ENCODE peak calls at places on chromosomes 7 and 10, in six cellular contexts. B, X, P, J, H and Y are unnamed samples.
A peak's percentile ranks its signal among the peaks of the same experiment; 100 is the strongest.

GRCh38 chr7:42123716-42124115 is 113.3 kb downstream of the GLI3 start:
- DNase-seq in B (no peak), X (no peak), P (no peak), J (no peak), H (no peak), Y (no peak)

GRCh38 chr10:125689955-125690569 is 7.1 kb upstream of the TEX36 start:
- DNase-seq in B (no peak), X (no peak), P (no peak), J (no peak), H (no peak), Y (no peak)

GRCh38 chr10:97905276-97905675 is 55.6 kb downstream of the GOLGA7B start:
- DNase-seq in B (no peak), X (no peak), P (no peak), J (no peak), H (no peak), Y (no peak)

GRCh38 chr7:30458311-30458710 is 20.3 kb downstream of the NOD1 start:
- DNase-seq in B (no peak), X (no peak), P (no peak), J (no peak), H (no peak), Y (no peak)

GRCh38 chr10:127563718-127564553 is 14.8 kb downstream of the NPS start:
- DNase-seq in B (no peak), X (no peak), P (no peak), J (no peak), H (no peak), Y (no peak)

GRCh38 chr10:31838709-31839108 is 89.9 kb downstream of the ARHGAP12 start:
- DNase-seq in B (no peak), X (no peak), P (no peak), J (no peak), H (no peak), Y (no peak)

GRCh38 chr7:131765575-131765974 is 209.1 kb upstream of the PODXL start:
- DNase-seq in B (no peak), X (no peak), P (no peak), J (no peak), H (no peak), Y (no peak)

GRCh38 chr10:36349445-36350063 is 707.5 kb upstream of the FZD8 start:
- DNase-seq in B (no peak), X (peak; percentile 91), P (no peak), J (no peak), H (no peak), Y (peak; percentile 96)

GRCh38 chr7:102883098-102883860 is 29.5 kb upstream of the LRRC17 start:
- DNase-seq in B (no peak), X (peak; percentile 38), P (no peak), J (no peak), H (no peak), Y (peak; percentile 62)

GRCh38 chr7:30950197-30950596 is 13.6 kb upstream of the GHRHR start:
- DNase-seq in B (no peak), X (no peak), P (no peak), J (no peak), H (no peak), Y (no peak)

GRCh38 chr7:82678259-82678658 is 234.7 kb upstream of the CACNA2D1 start:
- DNase-seq in B (no peak), X (no peak), P (no peak), J (no peak), H (no peak), Y (no peak)

GRCh38 chr10:132376394-132376851 is 20.6 kb upstream of the PWWP2B start:
- DNase-seq in B (no peak), X (no peak), P (no peak), J (no peak), H (no peak), Y (no peak)

GRCh38 chr10:6918305-6918704 is 338.2 kb upstream of the PRKCQ start:
- DNase-seq in B (peak; percentile 63), X (no peak), P (peak; percentile 64), J (peak; percentile 22), H (peak; percentile 72), Y (no peak)

GRCh38 chr7:149638566-149639320 is 134.6 kb downstream of the ZNF467 start:
- DNase-seq in B (no peak), X (no peak), P (no peak), J (no peak), H (no peak), Y (no peak)

GRCh38 chr10:17802966-17803365 is 6.2 kb upstream of the MRC1 start:
- DNase-seq in B (no peak), X (no peak), P (no peak), J (no peak), H (no peak), Y (no peak)

GRCh38 chr7:1848013-1848640 is 178.1 kb downstream of the ELFN1 start:
- DNase-seq in B (no peak), X (no peak), P (no peak), J (no peak), H (no peak), Y (no peak)

GRCh38 chr7:120990468-120991118 is 2.1 kb downstream of the CPED1 start:
- DNase-seq in B (no peak), X (no peak), P (no peak), J (no peak), H (no peak), Y (no peak)

GRCh38 chr7:29993169-29993568 is 3.6 kb upstream of the SCRN1 start:
- DNase-seq in B (no peak), X (no peak), P (no peak), J (no peak), H (no peak), Y (no peak)

GRCh38 chr10:66983482-66983818 is 57.6 kb downstream of the LRRTM3 start:
- DNase-seq in B (no peak), X (no peak), P (no peak), J (no peak), H (no peak), Y (no peak)

GRCh38 chr7:47819054-47819920 is 129.0 kb downstream of the PKD1L1 start:
- DNase-seq in B (peak; percentile 44), X (peak; percentile 94), P (no peak), J (peak; percentile 57), H (peak; percentile 18), Y (peak; percentile 79)

GRCh38 chr10:105239311-105240215 is 598.5 kb downstream of the SORCS3 start:
- DNase-seq in B (no peak), X (no peak), P (no peak), J (no peak), H (no peak), Y (no peak)

GRCh38 chr7:120441850-120442249 is 168.9 kb downstream of the KCND2 start:
- DNase-seq in B (no peak), X (no peak), P (no peak), J (no peak), H (no peak), Y (no peak)

GRCh38 chr7:26500749-26501352 is 209.2 kb downstream of the SNX10 start:
- DNase-seq in B (no peak), X (peak; percentile 3), P (no peak), J (peak; percentile 31), H (no peak), Y (peak; percentile 63)